ENCODE peak calls at places on chromosomes 13 and 19, in ten cellular contexts. B is lung; Y is effector memory CD4-positive, alpha-beta T cell; D is Panc1; C is OCI-LY7; H is epithelial cell of esophagus; K is uterus; P is lower lobe of right lung; G is ascending aorta; Q is esophagus squamous epithelium. O is an unnamed sample.

GRCh38 chr19:15374796-15375440 is 4.7 kb downstream of the AKAP8 start:
- DNase-seq in P (no peak), Y (no peak), D (no peak), Q (no peak), B (no peak), H (no peak), G (no peak), K (peak; percentile 46), C (no peak), O (peak; percentile 81)

GRCh38 chr13:102550507-102550906 is 46.3 kb upstream of the TPP2 start:
- DNase-seq in K (no peak), B (no peak), P (no peak), G (no peak), H (no peak), Q (no peak), D (no peak), Y (no peak), C (no peak), O (no peak)

GRCh38 chr13:42041684-42042035 is 6.8 kb upstream of the DGKH start:
- DNase-seq in D (no peak), Q (no peak), G (no peak), K (peak; percentile 51), Y (no peak), H (peak; percentile 50), C (peak; percentile 36), B (peak; percentile 62), P (peak; percentile 67), O (peak; percentile 50)

GRCh38 chr13:106475852-106476251 is 59.6 kb downstream of the EFNB2 start:
- DNase-seq in P (no peak), Q (no peak), C (no peak), K (no peak), D (no peak), H (no peak), G (no peak), Y (no peak), B (no peak), O (no peak)

GRCh38 chr19:10112895-10113591 is 1.6 kb downstream of the P2RY11 start:
- DNase-seq in Y (peak; percentile 55), D (no peak), Q (no peak), C (peak; percentile 73), G (no peak), P (peak; percentile 67), H (peak; percentile 62), B (no peak), K (no peak), O (no peak)

GRCh38 chr13:50080856-50081105 is 65.5 kb downstream of the KCNRG start:
- DNase-seq in Y (no peak), Q (no peak), P (no peak), C (no peak), D (no peak), K (no peak), B (no peak), H (no peak), G (no peak), O (no peak)

GRCh38 chr13:35485451-35485850 is 9.0 kb upstream of the MAB21L1 start:
- DNase-seq in H (no peak), Y (no peak), P (no peak), Q (no peak), C (no peak), K (no peak), B (no peak), G (no peak), D (no peak), O (no peak)

GRCh38 chr13:39684531-39685137 is 29.2 kb downstream of the COG6 start:
- DNase-seq in K (no peak), Y (no peak), G (no peak), Q (no peak), P (no peak), H (peak; percentile 45), D (no peak), B (no peak), C (peak; percentile 81), O (no peak)

GRCh38 chr13:46595918-46596315 is 42.9 kb downstream of the LRCH1 start:
- DNase-seq in P (no peak), K (no peak), B (no peak), D (no peak), Y (no peak), Q (no peak), G (no peak), H (no peak), C (no peak), O (no peak)

GRCh38 chr13:46598140-46598819 is 45.3 kb downstream of the LRCH1 start:
- DNase-seq in D (no peak), P (no peak), Y (no peak), B (no peak), C (peak; percentile 89), Q (no peak), H (no peak), G (no peak), K (no peak), O (no peak)

GRCh38 chr13:46598820-46599180 is 45.8 kb downstream of the LRCH1 start:
- DNase-seq in Q (no peak), Y (no peak), H (no peak), B (no peak), G (no peak), C (no peak), D (no peak), P (no peak), K (no peak), O (no peak)

GRCh38 chr13:46595136-46595917 is 42.4 kb downstream of the LRCH1 start:
- DNase-seq in C (peak; percentile 94), G (no peak), P (no peak), Q (no peak), H (peak; percentile 90), Y (no peak), D (no peak), B (no peak), K (no peak), O (no peak)

GRCh38 chr13:46596501-46596900 is 43.5 kb downstream of the LRCH1 start:
- DNase-seq in C (no peak), Y (no peak), B (no peak), P (no peak), G (no peak), K (no peak), H (no peak), Q (no peak), D (no peak), O (no peak)
- H3K4me3 ChIP-seq in C (peak overlapping the region; percentile 58), Y (no peak overlapping the region), B (no peak overlapping the region), P (no peak overlapping the region), G (no peak overlapping the region), K (no peak overlapping the region), H (no peak overlapping the region), Q (no peak overlapping the region), D (no peak overlapping the region), O (no peak overlapping the region)

GRCh38 chr19:52237197-52237596 is 32.2 kb upstream of the ZNF766 start:
- DNase-seq in P (no peak), B (no peak), H (peak; percentile 23), C (no peak), G (no peak), Q (no peak), D (no peak), Y (no peak), K (no peak), O (no peak)
- H3K4me3 ChIP-seq in P (no peak overlapping the region), B (no peak overlapping the region), H (no peak overlapping the region), C (no peak overlapping the region), G (no peak overlapping the region), Q (no peak overlapping the region), D (no peak overlapping the region), Y (no peak overlapping the region), K (no peak overlapping the region), O (no peak overlapping the region)

DNA sequence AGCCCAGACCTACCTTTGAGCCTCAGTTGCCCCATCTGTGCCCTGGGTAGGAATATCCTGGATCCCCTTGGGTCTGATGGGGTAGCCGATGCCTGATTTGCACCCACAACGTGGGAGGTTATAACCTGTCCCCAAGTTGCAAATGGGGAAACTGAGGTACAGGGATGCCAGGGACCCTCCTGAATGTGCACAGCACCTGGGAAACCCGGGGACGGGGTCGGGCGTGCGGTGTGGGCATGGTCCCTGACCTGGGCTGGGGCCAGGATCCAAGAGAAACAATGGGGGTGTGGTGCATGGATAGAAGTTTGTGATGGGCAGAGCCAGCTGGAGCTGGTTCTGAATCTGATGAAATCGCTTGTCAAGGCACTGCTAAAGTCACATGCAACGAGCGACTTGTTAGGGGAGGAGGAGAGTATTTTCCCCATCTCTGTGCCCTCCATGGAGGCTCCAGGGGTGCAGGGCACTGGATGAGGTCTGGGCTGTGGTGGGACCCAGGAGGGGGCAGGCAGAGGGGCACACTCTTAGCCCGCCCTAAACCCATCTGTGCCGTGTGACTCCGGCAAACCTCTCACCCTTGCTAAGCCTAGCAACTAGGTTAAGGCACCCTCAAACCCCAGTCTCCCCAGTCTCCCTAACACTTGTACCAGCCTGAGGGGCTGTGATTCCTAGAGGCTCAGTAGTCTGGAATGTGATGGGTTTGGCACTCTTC is 739 bp downstream of the GDF15 start:
- DNase-seq in C (no peak), Y (no peak), B (no peak), G (no peak), H (no peak), P (no peak), K (no peak), Q (no peak), D (no peak), O (no peak)
- H3K4me3 ChIP-seq in C (no peak overlapping the region), Y (no peak overlapping the region), B (peak overlapping the region; percentile 83), G (peak overlapping the region; percentile 24), H (peak overlapping the region; percentile 47), P (peak overlapping the region; percentile 53), K (no peak overlapping the region), Q (no peak overlapping the region), D (peak overlapping the region; percentile 72), O (no peak overlapping the region)

GRCh38 chr19:41997851-41998229 is 3.8 kb upstream of the ATP1A3 start:
- DNase-seq in C (peak; percentile 46), H (no peak), D (no peak), G (no peak), B (no peak), K (no peak), Y (no peak), Q (no peak), P (no peak), O (no peak)
- H3K4me3 ChIP-seq in C (peak overlapping the region; percentile 59), H (no peak overlapping the region), D (no peak overlapping the region), G (no peak overlapping the region), B (no peak overlapping the region), K (no peak overlapping the region), Y (no peak overlapping the region), Q (no peak overlapping the region), P (no peak overlapping the region), O (no peak overlapping the region)

DNA sequence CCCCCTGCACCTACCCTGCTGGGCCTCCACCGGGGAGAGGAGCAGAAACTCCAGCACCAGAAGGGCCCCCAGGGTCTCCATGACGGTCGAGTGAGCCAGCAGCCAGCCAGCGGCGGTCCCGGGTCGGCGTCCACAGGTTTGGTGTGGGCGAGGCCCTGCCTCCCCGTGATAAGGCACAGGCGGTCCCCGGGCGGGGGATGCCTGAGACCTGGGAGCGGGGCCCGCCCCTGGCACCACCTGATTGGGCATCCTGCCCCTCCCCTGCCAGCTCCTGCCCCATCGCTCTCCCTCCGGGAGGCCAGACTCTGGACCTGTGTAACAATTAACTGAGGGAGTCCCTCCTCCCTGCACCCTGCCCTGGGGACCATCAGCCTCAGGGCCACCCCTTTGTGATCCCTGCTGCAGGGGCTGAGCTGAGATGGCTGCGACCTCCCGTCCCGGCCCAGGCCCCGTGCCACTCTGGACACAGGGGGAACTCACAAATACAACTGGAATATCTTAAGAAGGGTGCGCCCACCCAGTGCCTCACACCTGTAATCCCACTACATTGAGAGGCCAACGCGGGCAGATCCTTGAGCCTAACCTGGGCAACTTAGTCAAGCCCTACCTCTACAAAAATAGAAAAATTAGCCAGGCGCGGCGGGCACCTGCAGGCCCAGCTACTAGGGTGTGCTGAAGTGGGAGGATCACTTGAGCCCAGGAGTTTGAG is at the start of gene SMIM24:
- DNase-seq in C (peak; percentile 76), K (no peak), B (no peak), D (no peak), Y (no peak), P (no peak), G (no peak), H (no peak), Q (no peak), O (no peak)
- H3K4me3 ChIP-seq in C (peak within 1 kb of the TSS; percentile 65), K (no peak within 1 kb of the TSS), B (no peak within 1 kb of the TSS), D (no peak within 1 kb of the TSS), Y (no peak within 1 kb of the TSS), P (no peak within 1 kb of the TSS), G (no peak within 1 kb of the TSS), H (no peak within 1 kb of the TSS), Q (no peak within 1 kb of the TSS), O (no peak within 1 kb of the TSS)

O was measured in gastrocnemius medialis.